ENCODE peak calls at places on chromosomes 16 and 17, in five cellular contexts. M is NCI-H1048, H is H9, F is natural killer cell, N is smooth muscle cell of the brain vasculature. Y is an unnamed sample.
A peak's percentile ranks its signal among the peaks of the same experiment; 100 is the strongest.

GRCh38 chr17:44878627-44879221 is 20.5 kb downstream of the EFTUD2 start:
- DNase-seq in M (no peak), H (no peak), F (no peak), N (no peak), Y (peak; percentile 10)

GRCh38 chr16:55033225-55034156 is 102.8 kb downstream of the IRX5 start:
- DNase-seq in M (no peak), H (no peak), F (no peak), N (no peak), Y (no peak)

GRCh38 chr16:46884513-46885293 is 541 bp downstream of the GPT2 start:
- DNase-seq in M (no peak), H (no peak), F (no peak), N (no peak), Y (peak; percentile 6)

GRCh38 chr17:58270476-58271290 is 10.1 kb downstream of the MPO start:
- DNase-seq in M (no peak), H (peak; percentile 67), F (no peak), N (no peak), Y (no peak)

GRCh38 chr17:41751288-41751687 is 16.8 kb upstream of the HAP1 start:
- DNase-seq in M (no peak), H (no peak), F (no peak), N (no peak), Y (no peak)

GRCh38 chr17:31533546-31534155 is 142.2 kb downstream of the RAB11FIP4 start:
- DNase-seq in M (no peak), H (peak; percentile 79), F (no peak), N (no peak), Y (no peak)

GRCh38 chr17:58317421-58318064 is 11.1 kb downstream of the TSPOAP1 start:
- DNase-seq in M (no peak), H (peak; percentile 83), F (peak; percentile 64), N (no peak), Y (peak; percentile 80)

GRCh38 chr17:4514206-4514605 is 15.5 kb downstream of the SPNS2 start:
- DNase-seq in M (no peak), H (no peak), F (no peak), N (no peak), Y (no peak)

GRCh38 chr17:80005360-80006338 is 30.0 kb downstream of the TBC1D16 start:
- DNase-seq in M (no peak), H (peak; percentile 80), F (peak; percentile 51), N (no peak), Y (peak; percentile 60)

GRCh38 chr17:32259596-32259995 is 6.0 kb upstream of the RHBDL3 start:
- DNase-seq in M (no peak), H (no peak), F (no peak), N (no peak), Y (no peak)

GRCh38 chr16:27464663-27465482 is 62.9 kb downstream of the IL21R start:
- DNase-seq in M (no peak), H (no peak), F (peak; percentile 53), N (no peak), Y (no peak)

GRCh38 chr17:45225964-45226530 is 4.4 kb downstream of the FMNL1 start:
- DNase-seq in M (no peak), H (peak; percentile 42), F (peak; percentile 89), N (no peak), Y (peak; percentile 96)

GRCh38 chr17:51820766-51821165 is 337.7 kb downstream of the CA10 start:
- DNase-seq in M (no peak), H (no peak), F (no peak), N (no peak), Y (no peak)

GRCh38 chr17:58377005-58377660 is 25.1 kb upstream of the SUPT4H1 start:
- DNase-seq in M (no peak), H (peak; percentile 58), F (no peak), N (no peak), Y (no peak)